ENCODE peak calls at places on chromosomes 2 and 18, in ten cellular contexts. D is Ammon's horn; O is SK-N-MC; I is AG20443; Z is right lobe of liver; T is DMS53; J is lower lobe of right lung; V is fibroblast of mammary gland; R is mesothelial cell of epicardium; G is activated T-cell treated with anti-CD3 and anti-CD28 coated beads, Interleukin-2, amount 50 U/mL, for 48 hours. K is an unnamed sample.

GRCh38 chr2:80086831-80087230 is 217.7 kb downstream of the LRRTM1 start:
- DNase-seq in V (peak), Z (no peak), O (no peak), R (no peak), G (no peak), J (no peak), I (peak), D (no peak), T (no peak), K (peak)

GRCh38 chr2:28633204-28633603 is 118.4 kb upstream of the PPP1CB start:
- DNase-seq in G (no peak), D (no peak), V (no peak), J (no peak), I (no peak), Z (no peak), T (peak), O (no peak), R (no peak), K (no peak)

GRCh38 chr2:228433706-228434105 is 252.2 kb upstream of the SPHKAP start:
- DNase-seq in D (no peak), I (no peak), Z (no peak), T (no peak), O (no peak), J (no peak), G (no peak), V (no peak), R (no peak), K (no peak)

GRCh38 chr2:215758691-215759090 is 254.7 kb downstream of the MREG start:
- DNase-seq in J (no peak), V (peak), Z (no peak), R (no peak), G (no peak), T (no peak), I (peak), O (no peak), D (no peak), K (peak)

GRCh38 chr2:31992025-31992566 is 18.7 kb downstream of the MEMO1 start:
- DNase-seq in D (no peak), Z (no peak), O (no peak), T (no peak), V (no peak), J (no peak), I (no peak), G (no peak), R (no peak), K (no peak)

GRCh38 chr2:10688921-10689807 is 611 bp downstream of the NOL10 start:
- DNase-seq in R (no peak), O (no peak), I (peak), V (peak), G (no peak), T (peak), D (no peak), Z (no peak), J (peak), K (peak)

GRCh38 chr18:79191956-79192355 is 122.8 kb downstream of the ATP9B start:
- DNase-seq in I (no peak), G (no peak), Z (no peak), O (no peak), T (no peak), D (no peak), R (no peak), V (no peak), J (no peak), K (no peak)

GRCh38 chr2:101387151-101387807 is at the start of gene CREG2:
- DNase-seq in T (peak), J (peak), O (no peak), D (peak), G (peak), Z (peak), R (peak), V (peak), I (peak), K (peak)

GRCh38 chr18:44758821-44759624 is 78.3 kb downstream of the SETBP1 start:
- DNase-seq in I (no peak), G (peak), T (no peak), V (no peak), J (no peak), R (no peak), O (no peak), Z (no peak), D (no peak), K (no peak)

GRCh38 chr2:62738981-62739936 is 33.7 kb downstream of the EHBP1 start:
- DNase-seq in I (no peak), R (no peak), Z (no peak), T (peak), O (no peak), G (no peak), D (no peak), J (no peak), V (peak), K (no peak)

GRCh38 chr2:122191331-122191730 is 435.9 kb downstream of the TSN start:
- DNase-seq in O (no peak), J (no peak), D (peak), I (peak), V (peak), T (peak), R (peak), G (no peak), Z (peak), K (peak)

GRCh38 chr2:85743304-85743978 is 10.3 kb upstream of the ATOH8 start:
- DNase-seq in D (no peak), J (no peak), T (no peak), I (peak), G (no peak), O (no peak), Z (no peak), R (no peak), V (peak), K (peak)

GRCh38 chr2:132521321-132521720 is 104.7 kb downstream of the GPR39 start:
- DNase-seq in O (no peak), V (peak), J (no peak), G (no peak), D (no peak), R (no peak), I (peak), Z (no peak), T (no peak), K (peak)

GRCh38 chr18:2895391-2895790 is 48.6 kb downstream of the EMILIN2 start:
- DNase-seq in R (no peak), J (no peak), I (no peak), Z (no peak), D (no peak), V (no peak), G (no peak), O (no peak), T (no peak), K (no peak)

GRCh38 chr18:51184092-51184458 is 13.4 kb downstream of the MEX3C start:
- DNase-seq in O (no peak), T (no peak), J (no peak), G (no peak), Z (no peak), D (no peak), R (no peak), V (no peak), I (no peak), K (no peak)

GRCh38 chr2:129827251-129827894 is 152.1 kb upstream of the RAB6C start:
- DNase-seq in V (no peak), O (no peak), J (no peak), T (no peak), I (no peak), R (no peak), Z (no peak), D (no peak), G (no peak), K (no peak)

GRCh38 chr18:9804517-9805104 is 81.2 kb upstream of the TXNDC2 start:
- DNase-seq in V (no peak), T (peak), I (no peak), J (peak), D (no peak), O (no peak), Z (no peak), G (no peak), R (no peak), K (no peak)

GRCh38 chr18:73793386-73793785 is 354.2 kb downstream of the FBXO15 start:
- DNase-seq in R (no peak), G (no peak), O (no peak), I (no peak), Z (no peak), J (no peak), T (peak), D (no peak), V (peak), K (peak)

GRCh38 chr2:75174981-75175380 is 24.3 kb downstream of the TACR1 start:
- DNase-seq in O (no peak), R (no peak), Z (no peak), D (no peak), G (no peak), I (peak), T (no peak), V (no peak), J (no peak), K (no peak)

GRCh38 chr18:59994357-59994756 is 94.6 kb downstream of the PMAIP1 start:
- DNase-seq in J (no peak), I (no peak), R (no peak), T (peak), D (no peak), V (peak), Z (no peak), O (no peak), G (no peak), K (no peak)

GRCh38 chr2:241399941-241400922 is 44.1 kb downstream of the FARP2 start:
- DNase-seq in R (no peak), Z (peak), J (no peak), O (no peak), G (no peak), T (no peak), I (no peak), D (no peak), V (no peak), K (no peak)

GRCh38 chr2:72919414-72920316 is 2.3 kb downstream of the EMX1 start:
- DNase-seq in D (no peak), V (no peak), Z (no peak), G (peak), T (peak), O (no peak), J (no peak), I (no peak), R (peak), K (peak)

GRCh38 chr2:17122887-17123501 is 395.2 kb downstream of the RAD51AP2 start:
- DNase-seq in I (no peak), V (no peak), G (no peak), J (no peak), D (no peak), Z (no peak), R (no peak), O (no peak), T (no peak), K (no peak)

GRCh38 chr2:68284896-68285295 is 32.6 kb upstream of the PPP3R1 start:
- DNase-seq in O (peak), I (peak), V (peak), Z (no peak), D (peak), J (no peak), G (no peak), T (no peak), R (no peak), K (peak)